ENCODE peak calls at places on chromosomes 4 and X, in nine cellular contexts. I is AG08395; R is activated naive CD8-positive, alpha-beta T cell treated with anti-CD3 and anti-CD28 coated beads, Interleukin-2, amount 50 U/mL, for 24 hours; L is tibial artery; H is stomach; Q is T-helper 9 cell; W is tibial nerve; P is activated CD4-positive, alpha-beta T cell treated with anti-CD3 and anti-CD28 coated beads, Interleukin-2, amount 10 ng/mL, durations not matched to agents 7 days and 5 days; B is GM04504. J is an unnamed sample.

GRCh38 chr4:85681194-85681803 is 206.3 kb downstream of the ARHGAP24 start:
- DNase-seq in Q (no peak), I (peak), B (peak), L (peak), W (peak), H (no peak), P (no peak), R (no peak), J (no peak)

GRCh38 chrX:18792828-18793227 is 85.4 kb downstream of the PPEF1 start:
- DNase-seq in P (no peak), W (no peak), Q (no peak), I (no peak), B (no peak), L (no peak), R (no peak), H (no peak), J (no peak)

GRCh38 chr4:79857811-79858210 is 215.2 kb downstream of the ANTXR2 start:
- DNase-seq in R (no peak), B (no peak), L (no peak), I (no peak), Q (no peak), W (no peak), P (no peak), H (no peak), J (no peak)

GRCh38 chr4:87024181-87024580 is 89.4 kb downstream of the AFF1 start:
- DNase-seq in R (no peak), Q (no peak), H (no peak), P (no peak), B (no peak), I (no peak), L (no peak), W (no peak), J (no peak)

GRCh38 chrX:137563681-137564651 is 2.0 kb upstream of the ZIC3 start:
- DNase-seq in Q (no peak), B (no peak), H (no peak), P (no peak), R (no peak), W (no peak), I (no peak), L (no peak), J (no peak)

GRCh38 chr4:76680934-76681333 is 217.0 kb downstream of the SOWAHB start:
- DNase-seq in Q (no peak), L (no peak), I (no peak), R (no peak), W (no peak), P (no peak), B (no peak), H (no peak), J (no peak)

GRCh38 chr4:173494013-173494970 is 35.7 kb downstream of the HAND2 start:
- DNase-seq in Q (peak), P (peak), H (peak), I (peak), L (peak), W (peak), B (no peak), R (peak), J (peak)

GRCh38 chr4:79831119-79831528 is 241.9 kb downstream of the ANTXR2 start:
- DNase-seq in R (no peak), Q (no peak), H (no peak), B (no peak), W (no peak), I (no peak), P (no peak), L (no peak), J (no peak)

GRCh38 chr4:2771264-2771663 is 15.1 kb upstream of the TNIP2 start:
- DNase-seq in B (no peak), W (no peak), I (no peak), L (no peak), Q (no peak), R (no peak), H (no peak), P (no peak), J (no peak)

GRCh38 chrX:136336623-136337022 is 35.9 kb downstream of the ADGRG4 start:
- DNase-seq in L (no peak), Q (no peak), R (no peak), P (no peak), W (no peak), H (no peak), B (no peak), I (no peak), J (no peak)

GRCh38 chrX:10050481-10050880 is 83.3 kb downstream of the CLDN34 start:
- DNase-seq in P (no peak), Q (no peak), L (no peak), R (no peak), H (peak), I (no peak), W (no peak), B (no peak), J (no peak)

J was measured in glomerular endothelial cell.